ENCODE peak calls at places on chromosomes 12 and 14, in ten cellular contexts. One of them, this sample, is unnamed.

GRCh38 chr12:124387510-124387855 is 92.6 kb downstream of the RFLNA start:
- DNase-seq in foreskin fibroblast: no peak
- DNase-seq in astrocyte: no peak
- DNase-seq in lower leg skin: no peak
- DNase-seq in cardiac fibroblast: no peak
- DNase-seq in OCI-LY7: no peak
- DNase-seq in IMR-90: no peak
- DNase-seq in fibroblast of mammary gland: no peak
- DNase-seq in tibial nerve: no peak
- DNase-seq in astrocyte of the spinal cord: no peak
- DNase-seq in this sample: no peak

GRCh38 chr14:20723458-20723857 is 22.2 kb upstream of the EDDM3A start:
- DNase-seq in foreskin fibroblast: no peak
- DNase-seq in astrocyte: no peak
- DNase-seq in lower leg skin: no peak
- DNase-seq in cardiac fibroblast: no peak
- DNase-seq in OCI-LY7: no peak
- DNase-seq in IMR-90: no peak
- DNase-seq in fibroblast of mammary gland: no peak
- DNase-seq in tibial nerve: no peak
- DNase-seq in astrocyte of the spinal cord: no peak
- DNase-seq in this sample: no peak

GRCh38 chr14:104352493-104353220 is 214.3 kb downstream of the KIF26A start:
- DNase-seq in foreskin fibroblast: no peak
- DNase-seq in astrocyte: no peak
- DNase-seq in lower leg skin: peak; percentile 54
- DNase-seq in cardiac fibroblast: no peak
- DNase-seq in OCI-LY7: no peak
- DNase-seq in IMR-90: no peak
- DNase-seq in fibroblast of mammary gland: no peak
- DNase-seq in tibial nerve: no peak
- DNase-seq in astrocyte of the spinal cord: no peak
- DNase-seq in this sample: no peak

GRCh38 chr12:131390408-131391100 is 320.3 kb upstream of the SFSWAP start:
- DNase-seq in foreskin fibroblast: no peak
- DNase-seq in astrocyte: no peak
- DNase-seq in lower leg skin: no peak
- DNase-seq in cardiac fibroblast: no peak
- DNase-seq in OCI-LY7: peak; percentile 14
- DNase-seq in IMR-90: no peak
- DNase-seq in fibroblast of mammary gland: no peak
- DNase-seq in tibial nerve: no peak
- DNase-seq in astrocyte of the spinal cord: no peak
- DNase-seq in this sample: no peak

GRCh38 chr12:131965073-131965472 is 15.3 kb downstream of the EP400 start:
- DNase-seq in foreskin fibroblast: peak; percentile 55
- DNase-seq in astrocyte: no peak
- DNase-seq in lower leg skin: no peak
- DNase-seq in cardiac fibroblast: no peak
- DNase-seq in OCI-LY7: no peak
- DNase-seq in IMR-90: peak; percentile 68
- DNase-seq in fibroblast of mammary gland: peak; percentile 67
- DNase-seq in tibial nerve: no peak
- DNase-seq in astrocyte of the spinal cord: peak; percentile 10
- DNase-seq in this sample: no peak

GRCh38 chr12:77696183-77696582 is 134.5 kb upstream of the NAV3 start:
- DNase-seq in foreskin fibroblast: no peak
- DNase-seq in astrocyte: peak; percentile 47
- DNase-seq in lower leg skin: no peak
- DNase-seq in cardiac fibroblast: no peak
- DNase-seq in OCI-LY7: no peak
- DNase-seq in IMR-90: no peak
- DNase-seq in fibroblast of mammary gland: no peak
- DNase-seq in tibial nerve: no peak
- DNase-seq in astrocyte of the spinal cord: no peak
- DNase-seq in this sample: no peak

GRCh38 chr12:43754015-43754414 is 4.6 kb downstream of the PUS7L start:
- DNase-seq in foreskin fibroblast: no peak
- DNase-seq in astrocyte: no peak
- DNase-seq in lower leg skin: no peak
- DNase-seq in cardiac fibroblast: no peak
- DNase-seq in OCI-LY7: no peak
- DNase-seq in IMR-90: no peak
- DNase-seq in fibroblast of mammary gland: no peak
- DNase-seq in tibial nerve: no peak
- DNase-seq in astrocyte of the spinal cord: no peak
- DNase-seq in this sample: no peak

GRCh38 chr12:41302979-41303403 is 114.9 kb downstream of the PDZRN4 start:
- DNase-seq in foreskin fibroblast: no peak
- DNase-seq in astrocyte: no peak
- DNase-seq in lower leg skin: no peak
- DNase-seq in cardiac fibroblast: no peak
- DNase-seq in OCI-LY7: no peak
- DNase-seq in IMR-90: no peak
- DNase-seq in fibroblast of mammary gland: no peak
- DNase-seq in tibial nerve: no peak
- DNase-seq in astrocyte of the spinal cord: no peak
- DNase-seq in this sample: no peak

GRCh38 chr12:125889742-125890141 is 824.5 kb downstream of the AACS start:
- DNase-seq in foreskin fibroblast: no peak
- DNase-seq in astrocyte: no peak
- DNase-seq in lower leg skin: no peak
- DNase-seq in cardiac fibroblast: no peak
- DNase-seq in OCI-LY7: no peak
- DNase-seq in IMR-90: no peak
- DNase-seq in fibroblast of mammary gland: no peak
- DNase-seq in tibial nerve: no peak
- DNase-seq in astrocyte of the spinal cord: peak; percentile 1
- DNase-seq in this sample: no peak

GRCh38 chr12:7479784-7480183 is 23.8 kb downstream of the CD163 start:
- DNase-seq in foreskin fibroblast: no peak
- DNase-seq in astrocyte: no peak
- DNase-seq in lower leg skin: no peak
- DNase-seq in cardiac fibroblast: no peak
- DNase-seq in OCI-LY7: no peak
- DNase-seq in IMR-90: no peak
- DNase-seq in fibroblast of mammary gland: peak; percentile 33
- DNase-seq in tibial nerve: no peak
- DNase-seq in astrocyte of the spinal cord: no peak
- DNase-seq in this sample: no peak

GRCh38 chr12:79274571-79275064 is 410.0 kb downstream of the SYT1 start:
- DNase-seq in foreskin fibroblast: peak; percentile 47
- DNase-seq in astrocyte: no peak
- DNase-seq in lower leg skin: no peak
- DNase-seq in cardiac fibroblast: no peak
- DNase-seq in OCI-LY7: no peak
- DNase-seq in IMR-90: no peak
- DNase-seq in fibroblast of mammary gland: peak; percentile 28
- DNase-seq in tibial nerve: no peak
- DNase-seq in astrocyte of the spinal cord: no peak
- DNase-seq in this sample: no peak

GRCh38 chr12:2282321-2282720 is 229.5 kb downstream of the CACNA1C start:
- DNase-seq in foreskin fibroblast: no peak
- DNase-seq in astrocyte: no peak
- DNase-seq in lower leg skin: peak; percentile 20
- DNase-seq in cardiac fibroblast: peak; percentile 40
- DNase-seq in OCI-LY7: no peak
- DNase-seq in IMR-90: no peak
- DNase-seq in fibroblast of mammary gland: peak; percentile 41
- DNase-seq in tibial nerve: no peak
- DNase-seq in astrocyte of the spinal cord: no peak
- DNase-seq in this sample: no peak

DNA sequence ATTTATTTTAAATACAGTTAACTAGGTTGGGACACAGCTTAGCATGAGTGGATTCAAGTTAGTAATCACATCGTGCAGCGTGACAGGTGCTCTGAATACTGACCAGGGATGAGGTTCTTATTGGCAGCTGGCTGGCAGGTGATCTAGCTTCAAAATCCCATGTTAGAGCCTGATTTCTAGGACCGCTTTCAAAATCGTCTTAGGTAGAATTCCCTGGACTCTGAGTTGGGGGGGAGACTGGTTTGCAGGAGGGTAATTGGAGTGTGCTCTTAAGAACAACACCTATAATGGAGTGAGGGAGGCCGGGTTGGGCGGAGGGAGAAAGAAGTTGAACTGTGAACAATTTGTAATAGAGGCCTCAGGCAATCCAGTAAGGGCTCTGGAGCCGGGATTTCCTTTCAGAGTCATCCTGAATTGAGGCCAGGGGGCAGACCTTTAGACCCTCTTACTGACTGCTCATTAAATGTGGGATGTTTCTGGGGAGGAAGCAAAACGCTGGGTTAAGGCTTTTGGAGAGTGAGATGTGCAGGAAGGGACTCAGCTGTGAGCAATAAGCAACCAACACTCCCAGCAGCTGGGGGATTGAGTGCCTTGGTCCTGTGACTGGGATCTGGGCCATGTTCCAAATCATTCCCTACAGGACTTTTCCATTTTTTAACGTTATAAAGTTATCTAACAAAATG is 920 bp upstream of the YARS2 start:
- DNase-seq in foreskin fibroblast: peak; percentile 58
- DNase-seq in astrocyte: no peak
- DNase-seq in lower leg skin: no peak
- DNase-seq in cardiac fibroblast: no peak
- DNase-seq in OCI-LY7: no peak
- DNase-seq in IMR-90: no peak
- DNase-seq in fibroblast of mammary gland: peak; percentile 6
- DNase-seq in tibial nerve: no peak
- DNase-seq in astrocyte of the spinal cord: no peak
- DNase-seq in this sample: no peak
- H3K4me3 ChIP-seq in foreskin fibroblast: peak overlapping the region; percentile 99
- H3K4me3 ChIP-seq in astrocyte: peak overlapping the region; percentile 96
- H3K4me3 ChIP-seq in lower leg skin: no peak overlapping the region
- H3K4me3 ChIP-seq in cardiac fibroblast: no peak overlapping the region
- H3K4me3 ChIP-seq in OCI-LY7: peak overlapping the region; percentile 85
- H3K4me3 ChIP-seq in IMR-90: no peak overlapping the region
- H3K4me3 ChIP-seq in fibroblast of mammary gland: no peak overlapping the region
- H3K4me3 ChIP-seq in tibial nerve: peak overlapping the region; percentile 87
- H3K4me3 ChIP-seq in astrocyte of the spinal cord: no peak overlapping the region
- H3K4me3 ChIP-seq in this sample: peak overlapping the region; percentile 96

DNA sequence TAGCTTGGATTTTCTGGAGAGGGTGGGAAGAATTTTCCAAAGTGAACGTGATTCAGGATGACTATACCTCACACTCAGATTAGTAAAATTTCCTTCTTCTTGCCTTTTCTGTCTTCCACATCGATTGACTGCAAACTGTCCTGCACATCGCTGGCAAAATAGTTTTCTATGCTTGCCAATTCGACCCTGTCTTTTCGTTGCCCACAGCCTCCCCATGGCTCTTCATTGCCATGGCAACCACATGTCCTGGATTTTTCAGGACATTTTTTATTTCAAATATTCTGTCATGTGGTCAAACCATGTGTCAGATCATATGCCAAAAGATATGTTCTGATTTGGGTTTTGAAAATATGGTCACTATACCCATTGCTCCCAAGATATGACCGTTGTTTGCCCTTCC is 46.9 kb upstream of the OTX2 start:
- DNase-seq in foreskin fibroblast: no peak
- DNase-seq in astrocyte: no peak
- DNase-seq in lower leg skin: no peak
- DNase-seq in cardiac fibroblast: no peak
- DNase-seq in OCI-LY7: no peak
- DNase-seq in IMR-90: no peak
- DNase-seq in fibroblast of mammary gland: no peak
- DNase-seq in tibial nerve: no peak
- DNase-seq in astrocyte of the spinal cord: no peak
- DNase-seq in this sample: no peak
- TF ChIP-seq CTCF in foreskin fibroblast: no peak
- TF ChIP-seq CTCF in astrocyte: no peak
- TF ChIP-seq CTCF in lower leg skin: no peak
- TF ChIP-seq CTCF in cardiac fibroblast: no peak
- TF ChIP-seq CTCF in OCI-LY7: no peak
- TF ChIP-seq CTCF in IMR-90: no peak
- TF ChIP-seq CTCF in fibroblast of mammary gland: no peak
- TF ChIP-seq CTCF in tibial nerve: no peak
- TF ChIP-seq CTCF in astrocyte of the spinal cord: no peak
- TF ChIP-seq CTCF in this sample: no peak

GRCh38 chr12:673849-674248 is 10.6 kb upstream of the NINJ2 start:
- DNase-seq in foreskin fibroblast: no peak
- DNase-seq in astrocyte: no peak
- DNase-seq in lower leg skin: peak; percentile 40
- DNase-seq in cardiac fibroblast: no peak
- DNase-seq in OCI-LY7: no peak
- DNase-seq in IMR-90: no peak
- DNase-seq in fibroblast of mammary gland: no peak
- DNase-seq in tibial nerve: no peak
- DNase-seq in astrocyte of the spinal cord: no peak
- DNase-seq in this sample: no peak

GRCh38 chr12:674272-674781 is 11.1 kb upstream of the NINJ2 start:
- DNase-seq in foreskin fibroblast: no peak
- DNase-seq in astrocyte: no peak
- DNase-seq in lower leg skin: peak; percentile 50
- DNase-seq in cardiac fibroblast: no peak
- DNase-seq in OCI-LY7: peak; percentile 71
- DNase-seq in IMR-90: peak; percentile 16
- DNase-seq in fibroblast of mammary gland: peak; percentile 24
- DNase-seq in tibial nerve: no peak
- DNase-seq in astrocyte of the spinal cord: no peak
- DNase-seq in this sample: no peak

GRCh38 chr12:678747-679712 is 15.8 kb upstream of the NINJ2 start:
- DNase-seq in foreskin fibroblast: no peak
- DNase-seq in astrocyte: no peak
- DNase-seq in lower leg skin: no peak
- DNase-seq in cardiac fibroblast: no peak
- DNase-seq in OCI-LY7: no peak
- DNase-seq in IMR-90: no peak
- DNase-seq in fibroblast of mammary gland: no peak
- DNase-seq in tibial nerve: no peak
- DNase-seq in astrocyte of the spinal cord: no peak
- DNase-seq in this sample: no peak

GRCh38 chr12:675562-675961 is 12.3 kb upstream of the NINJ2 start:
- DNase-seq in foreskin fibroblast: no peak
- DNase-seq in astrocyte: no peak
- DNase-seq in lower leg skin: no peak
- DNase-seq in cardiac fibroblast: no peak
- DNase-seq in OCI-LY7: no peak
- DNase-seq in IMR-90: no peak
- DNase-seq in fibroblast of mammary gland: no peak
- DNase-seq in tibial nerve: no peak
- DNase-seq in astrocyte of the spinal cord: no peak
- DNase-seq in this sample: no peak
- H3K4me3 ChIP-seq in foreskin fibroblast: no peak overlapping the region
- H3K4me3 ChIP-seq in astrocyte: no peak overlapping the region
- H3K4me3 ChIP-seq in lower leg skin: no peak overlapping the region
- H3K4me3 ChIP-seq in cardiac fibroblast: no peak overlapping the region
- H3K4me3 ChIP-seq in OCI-LY7: no peak overlapping the region
- H3K4me3 ChIP-seq in IMR-90: no peak overlapping the region
- H3K4me3 ChIP-seq in fibroblast of mammary gland: no peak overlapping the region
- H3K4me3 ChIP-seq in tibial nerve: no peak overlapping the region
- H3K4me3 ChIP-seq in astrocyte of the spinal cord: no peak overlapping the region
- H3K4me3 ChIP-seq in this sample: no peak overlapping the region

DNA sequence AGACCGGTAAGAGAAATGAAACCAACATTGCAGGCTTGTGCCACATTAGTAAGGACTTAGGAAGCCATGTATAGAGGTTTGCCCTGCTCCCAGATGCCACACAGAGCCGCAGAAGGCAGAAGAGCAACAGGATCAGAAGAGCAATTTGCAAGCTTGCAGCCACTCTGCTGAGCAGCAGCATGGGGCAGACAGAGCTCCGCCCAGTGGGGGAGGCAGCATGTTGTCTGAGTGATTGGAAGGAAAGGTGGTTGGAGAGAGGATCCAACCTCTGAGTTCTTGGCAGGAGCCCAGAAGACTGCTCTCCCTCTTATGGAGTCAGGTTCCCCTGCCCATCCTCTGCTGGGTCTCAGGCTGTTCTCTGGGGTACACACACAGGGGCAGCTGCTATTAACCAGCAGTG is 2.3 kb upstream of the KRT6A start:
- DNase-seq in foreskin fibroblast: no peak
- DNase-seq in astrocyte: no peak
- DNase-seq in lower leg skin: peak; percentile 87
- DNase-seq in cardiac fibroblast: peak; percentile 49
- DNase-seq in OCI-LY7: peak; percentile 18
- DNase-seq in IMR-90: no peak
- DNase-seq in fibroblast of mammary gland: peak; percentile 45
- DNase-seq in tibial nerve: no peak
- DNase-seq in astrocyte of the spinal cord: peak; percentile 24
- DNase-seq in this sample: no peak
- TF ChIP-seq CTCF in foreskin fibroblast: no peak
- TF ChIP-seq CTCF in astrocyte: no peak
- TF ChIP-seq CTCF in lower leg skin: no peak
- TF ChIP-seq CTCF in cardiac fibroblast: no peak
- TF ChIP-seq CTCF in OCI-LY7: no peak
- TF ChIP-seq CTCF in IMR-90: no peak
- TF ChIP-seq CTCF in fibroblast of mammary gland: no peak
- TF ChIP-seq CTCF in tibial nerve: no peak
- TF ChIP-seq CTCF in astrocyte of the spinal cord: no peak
- TF ChIP-seq CTCF in this sample: no peak

This sample was measured in LNCaP clone FGC.